ENCODE peak calls at places on chromosomes 11 and 22, in nine cellular contexts. T is stomach, R is heart left ventricle, V is IMR-90, P is A549, Y is AG04450, O is heart right ventricle, J is testis, L is cardiac muscle cell. H is an unnamed sample.

GRCh38 chr22:46043816-46044717 is 67.1 kb upstream of the WNT7B start:
- DNase-seq in T (peak; percentile 54), R (no peak), V (no peak), P (no peak), Y (no peak), O (no peak), J (peak; percentile 50), L (no peak), H (no peak)

GRCh38 chr22:20495861-20496681 is 476 bp upstream of the KLHL22 start:
- DNase-seq in T (peak; percentile 94), R (peak; percentile 94), V (peak; percentile 87), P (peak; percentile 86), Y (peak; percentile 49), O (peak; percentile 93), J (peak; percentile 91), L (peak; percentile 95), H (peak; percentile 83)

GRCh38 chr11:109960831-109961230 is 132.4 kb upstream of the ZC3H12C start:
- DNase-seq in T (no peak), R (peak; percentile 44), V (peak; percentile 79), P (no peak), Y (peak; percentile 50), O (peak; percentile 61), J (peak; percentile 93), L (peak; percentile 98), H (peak; percentile 87)

GRCh38 chr11:44909557-44909956 is 41.1 kb downstream of the TP53I11 start:
- DNase-seq in T (no peak), R (no peak), V (no peak), P (no peak), Y (no peak), O (no peak), J (no peak), L (no peak), H (no peak)

GRCh38 chr22:48676266-48677167 is 1151.2 kb downstream of the BRD1 start:
- DNase-seq in T (no peak), R (no peak), V (no peak), P (no peak), Y (no peak), O (no peak), J (no peak), L (no peak), H (no peak)

GRCh38 chr22:38505595-38506117 is 455 bp downstream of the DDX17 start:
- DNase-seq in T (peak; percentile 79), R (peak; percentile 86), V (peak; percentile 46), P (peak; percentile 59), Y (no peak), O (peak; percentile 87), J (peak; percentile 76), L (peak; percentile 81), H (peak; percentile 23)

GRCh38 chr22:21032037-21032842 is at the start of gene SLC7A4:
- DNase-seq in T (peak; percentile 27), R (no peak), V (no peak), P (no peak), Y (no peak), O (no peak), J (peak; percentile 49), L (no peak), H (no peak)

GRCh38 chr11:8092587-8093424 is 11.8 kb downstream of the TUB start:
- DNase-seq in T (peak; percentile 68), R (peak; percentile 78), V (peak; percentile 66), P (peak; percentile 66), Y (no peak), O (peak; percentile 52), J (peak; percentile 78), L (peak; percentile 80), H (peak; percentile 72)

GRCh38 chr11:95767498-95767897 is 22.1 kb downstream of the FAM76B start:
- DNase-seq in T (no peak), R (no peak), V (peak; percentile 79), P (peak; percentile 1), Y (no peak), O (no peak), J (no peak), L (peak; percentile 86), H (peak; percentile 16)

DNA sequence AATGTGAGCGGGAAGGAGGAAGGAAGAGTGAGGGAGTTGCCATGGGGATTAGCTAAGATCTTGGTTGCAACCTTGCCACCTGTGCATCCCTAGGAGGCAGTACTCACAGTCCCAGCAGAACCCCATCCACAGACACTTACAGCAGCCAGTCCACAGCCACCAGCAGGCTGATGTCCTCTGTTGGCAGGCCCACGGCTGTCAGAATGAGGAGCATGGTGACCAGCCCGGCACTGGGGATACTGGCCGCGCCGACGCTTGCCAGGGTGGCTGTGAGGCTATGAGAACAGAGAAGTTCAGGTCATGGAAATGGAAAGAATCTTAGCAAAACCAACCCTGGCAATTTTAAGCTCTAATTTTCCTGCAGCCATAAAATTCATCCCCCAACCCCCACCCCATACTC is 138.6 kb downstream of the SLC1A2 start:
- DNase-seq in T (no peak), R (no peak), V (no peak), P (no peak), Y (no peak), O (no peak), J (no peak), L (no peak), H (no peak)
- H3K27ac ChIP-seq in T (peak overlapping the region; percentile 76), R (no peak overlapping the region), V (no peak overlapping the region), P (no peak overlapping the region), Y (no peak overlapping the region), O (peak overlapping the region; percentile 37), J (no peak overlapping the region), L (no peak overlapping the region), H (no peak overlapping the region)

GRCh38 chr11:55701429-55701828 is 39.4 kb downstream of the OR4C6 start:
- DNase-seq in T (no peak), R (no peak), V (no peak), P (no peak), Y (no peak), O (no peak), J (no peak), L (no peak), H (no peak)

DNA sequence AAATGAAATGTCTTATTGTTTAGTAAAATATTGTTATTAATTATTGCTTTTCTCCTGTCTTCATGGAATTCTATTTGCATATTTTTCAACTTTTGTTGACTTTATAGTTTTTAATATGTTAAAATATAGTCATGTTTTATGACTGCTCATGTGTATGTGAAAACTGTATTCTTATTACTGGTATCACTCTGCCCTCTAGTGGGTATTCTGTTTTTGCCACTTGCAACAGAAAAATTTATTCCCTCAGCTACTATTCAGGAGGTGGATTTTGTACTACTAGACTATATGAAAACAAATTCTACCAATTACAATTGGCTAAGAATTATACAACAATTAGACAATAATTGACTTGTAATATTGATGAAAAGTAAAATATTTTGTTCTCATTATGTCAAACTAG is 45.0 kb downstream of the OR4C6 start:
- DNase-seq in T (no peak), R (no peak), V (peak; percentile 33), P (peak; percentile 38), Y (no peak), O (no peak), J (no peak), L (peak; percentile 40), H (peak; percentile 22)
- TF ChIP-seq CTCF in T (no peak), R (peak; percentile 44), V (peak; percentile 55), P (peak; percentile 47), Y (peak; percentile 50), O (peak; percentile 47), J (peak; percentile 7), L (peak; percentile 51), H (peak; percentile 37)

GRCh38 chr11:13207270-13207664 is 70.3 kb upstream of the BMAL1 start:
- DNase-seq in T (no peak), R (no peak), V (no peak), P (no peak), Y (no peak), O (no peak), J (no peak), L (no peak), H (no peak)
- H3K4me3 ChIP-seq in T (peak overlapping the region; percentile 37), R (peak overlapping the region; percentile 52), V (no peak overlapping the region), P (no peak overlapping the region), Y (no peak overlapping the region), O (peak overlapping the region; percentile 39), J (no peak overlapping the region), L (no peak overlapping the region), H (no peak overlapping the region)

GRCh38 chr11:120336641-120337132 is 474 bp downstream of the ARHGEF12 start:
- DNase-seq in T (no peak), R (peak; percentile 58), V (peak; percentile 20), P (peak; percentile 39), Y (no peak), O (peak; percentile 63), J (peak; percentile 39), L (no peak), H (no peak)

GRCh38 chr11:120337133-120337895 is 1.1 kb downstream of the ARHGEF12 start:
- DNase-seq in T (no peak), R (peak; percentile 70), V (no peak), P (no peak), Y (no peak), O (peak; percentile 44), J (peak; percentile 52), L (peak; percentile 59), H (no peak)

GRCh38 chr11:120340529-120340928 is 4.3 kb downstream of the ARHGEF12 start:
- DNase-seq in T (no peak), R (no peak), V (peak; percentile 49), P (no peak), Y (no peak), O (no peak), J (no peak), L (no peak), H (no peak)

GRCh38 chr11:120337896-120338840 is 2.0 kb downstream of the ARHGEF12 start:
- DNase-seq in T (no peak), R (no peak), V (peak; percentile 59), P (no peak), Y (no peak), O (no peak), J (peak; percentile 68), L (no peak), H (no peak)

GRCh38 chr11:120339394-120339890 is 3.2 kb downstream of the ARHGEF12 start:
- DNase-seq in T (peak; percentile 40), R (peak; percentile 49), V (peak; percentile 43), P (no peak), Y (no peak), O (peak; percentile 23), J (peak; percentile 65), L (no peak), H (no peak)
- H3K27ac ChIP-seq in T (peak overlapping the region; percentile 99), R (peak overlapping the region; percentile 98), V (peak overlapping the region; percentile 73), P (peak overlapping the region; percentile 46), Y (no peak overlapping the region), O (peak overlapping the region; percentile 96), J (peak overlapping the region; percentile 7), L (peak overlapping the region; percentile 77), H (peak overlapping the region; percentile 28)